ENCODE peak calls at places on chromosomes 3 and 15, in six cellular contexts. G, S, H, W, E and Q are unnamed samples.

GRCh38 chr3:46127503-46127902 is 80.6 kb downstream of the CCR1 start:
- DNase-seq in G (peak), S (no peak), H (peak), W (no peak), E (peak), Q (no peak)

GRCh38 chr3:81744366-81744765 is 17.1 kb downstream of the GBE1 start:
- DNase-seq in G (peak), S (no peak), H (peak), W (no peak), E (peak), Q (no peak)

GRCh38 chr15:32730677-32731654 is 13.2 kb downstream of the GREM1 start:
- DNase-seq in G (peak), S (peak), H (no peak), W (no peak), E (peak), Q (no peak)

GRCh38 chr3:48416091-48416505 is 13.8 kb downstream of the PLXNB1 start:
- DNase-seq in G (no peak), S (no peak), H (no peak), W (no peak), E (no peak), Q (no peak)

GRCh38 chr3:194871143-194871863 is 185.6 kb downstream of the FAM43A start:
- DNase-seq in G (peak), S (peak), H (peak), W (no peak), E (peak), Q (no peak)

GRCh38 chr15:87489902-87490301 is 766.6 kb downstream of the NTRK3 start:
- DNase-seq in G (no peak), S (no peak), H (no peak), W (no peak), E (no peak), Q (no peak)

GRCh38 chr3:195908439-195909293 is at the start of gene TNK2:
- DNase-seq in G (peak), S (peak), H (no peak), W (peak), E (no peak), Q (peak)

GRCh38 chr3:15953841-15954240 is 156.1 kb upstream of the ANKRD28 start:
- DNase-seq in G (no peak), S (no peak), H (no peak), W (no peak), E (no peak), Q (no peak)

GRCh38 chr3:130539005-130539404 is 22.0 kb downstream of the COL6A6 start:
- DNase-seq in G (peak), S (peak), H (peak), W (no peak), E (peak), Q (no peak)

GRCh38 chr3:40468018-40468417 is 8.9 kb upstream of the ZNF619 start:
- DNase-seq in G (no peak), S (no peak), H (no peak), W (no peak), E (no peak), Q (no peak)

GRCh38 chr15:40032125-40032839 is 6.7 kb downstream of the SRP14 start:
- DNase-seq in G (no peak), S (no peak), H (no peak), W (no peak), E (no peak), Q (no peak)

GRCh38 chr3:62757045-62757444 is 118.2 kb downstream of the CADPS start:
- DNase-seq in G (no peak), S (no peak), H (no peak), W (no peak), E (no peak), Q (no peak)

GRCh38 chr3:71514621-71515020 is 68.9 kb downstream of the FOXP1 start:
- DNase-seq in G (no peak), S (no peak), H (no peak), W (no peak), E (peak), Q (no peak)

GRCh38 chr3:127459205-127459604 is 131.3 kb downstream of the TPRA1 start:
- DNase-seq in G (no peak), S (no peak), H (no peak), W (no peak), E (no peak), Q (no peak)

GRCh38 chr3:60365360-60365759 is 885.9 kb downstream of the FHIT start:
- DNase-seq in G (peak), S (no peak), H (no peak), W (no peak), E (peak), Q (no peak)

GRCh38 chr15:65211157-65211982 is at the start of gene CILP:
- DNase-seq in G (peak), S (no peak), H (peak), W (no peak), E (peak), Q (no peak)

GRCh38 chr3:122947621-122948202 is 79.9 kb downstream of the SEMA5B start:
- DNase-seq in G (no peak), S (no peak), H (no peak), W (no peak), E (peak), Q (no peak)